ENCODE peak calls at places on chromosome 15, in six cellular contexts. Q, R, U, K, S and V are unnamed samples. For H3K4me1, the result is how much of the 10 kb centered on the place peaks cover.

GRCh38 chr15:95129589-95129988 is 898.2 kb downstream of the MCTP2 start:
- DNase-seq in Q (no peak), R (no peak), U (no peak), K (no peak), S (no peak), V (no peak)

GRCh38 chr15:29452881-29453731 is 183.5 kb upstream of the NSMCE3 start:
- DNase-seq in Q (peak), R (no peak), U (no peak), K (no peak), S (no peak), V (no peak)

GRCh38 chr15:45703670-45704328 is 69.0 kb downstream of the SQOR start:
- DNase-seq in Q (no peak), R (peak), U (no peak), K (no peak), S (no peak), V (no peak)

GRCh38 chr15:97972366-97972765 is 11.9 kb downstream of the ARRDC4 start:
- DNase-seq in Q (no peak), R (no peak), U (no peak), K (no peak), S (no peak), V (no peak)

GRCh38 chr15:42591238-42591936 is 16.0 kb downstream of the STARD9 start:
- DNase-seq in Q (no peak), R (no peak), U (no peak), K (no peak), S (no peak), V (no peak)

GRCh38 chr15:100726426-100727190 is 124.2 kb downstream of the ASB7 start:
- DNase-seq in Q (peak), R (peak), U (no peak), K (no peak), S (peak), V (no peak)

GRCh38 chr15:57297163-57297593 is 79.1 kb upstream of the CGNL1 start:
- DNase-seq in Q (no peak), R (no peak), U (no peak), K (no peak), S (no peak), V (no peak)

GRCh38 chr15:57743424-57743823 is 36.9 kb downstream of the POLR2M start:
- DNase-seq in Q (no peak), R (peak), U (no peak), K (no peak), S (no peak), V (no peak)

GRCh38 chr15:57418640-57419039 is 42.3 kb downstream of the CGNL1 start:
- DNase-seq in Q (no peak), R (peak), U (no peak), K (no peak), S (no peak), V (no peak)

GRCh38 chr15:35194296-35194695 is 109.2 kb upstream of the NANOGP8 start:
- DNase-seq in Q (no peak), R (no peak), U (no peak), K (no peak), S (no peak), V (no peak)

GRCh38 chr15:100959066-100960050 is 40.2 kb downstream of the LRRK1 start:
- DNase-seq in Q (no peak), R (no peak), U (no peak), K (no peak), S (no peak), V (no peak)

GRCh38 chr15:40767838-40768491 is 1.8 kb upstream of the C15orf62 start:
- DNase-seq in Q (no peak), R (no peak), U (no peak), K (no peak), S (no peak), V (no peak)

GRCh38 chr15:56019060-56019793 is 25.8 kb upstream of the NEDD4 start:
- DNase-seq in Q (peak), R (no peak), U (no peak), K (no peak), S (no peak), V (no peak)

GRCh38 chr15:89406756-89407650 is 72.4 kb upstream of the POLG start:
- DNase-seq in Q (no peak), R (peak), U (no peak), K (no peak), S (no peak), V (no peak)
- TF ChIP-seq CTCF in Q (peak), R (peak), U (no peak), K (no peak), S (no peak), V (no peak)

GRCh38 chr15:75067123-75067854 is 43.9 kb downstream of the PPCDC start:
- DNase-seq in Q (no peak), R (no peak), U (peak), K (no peak), S (no peak), V (no peak)

GRCh38 chr15:75063889-75064288 is 40.5 kb downstream of the PPCDC start:
- DNase-seq in Q (no peak), R (no peak), U (peak), K (no peak), S (no peak), V (no peak)

GRCh38 chr15:75065851-75066509 is 42.6 kb downstream of the PPCDC start:
- DNase-seq in Q (no peak), R (no peak), U (peak), K (no peak), S (no peak), V (no peak)

GRCh38 chr15:75063338-75063737 is 39.9 kb downstream of the PPCDC start:
- DNase-seq in Q (no peak), R (no peak), U (no peak), K (no peak), S (no peak), V (no peak)

DNA sequence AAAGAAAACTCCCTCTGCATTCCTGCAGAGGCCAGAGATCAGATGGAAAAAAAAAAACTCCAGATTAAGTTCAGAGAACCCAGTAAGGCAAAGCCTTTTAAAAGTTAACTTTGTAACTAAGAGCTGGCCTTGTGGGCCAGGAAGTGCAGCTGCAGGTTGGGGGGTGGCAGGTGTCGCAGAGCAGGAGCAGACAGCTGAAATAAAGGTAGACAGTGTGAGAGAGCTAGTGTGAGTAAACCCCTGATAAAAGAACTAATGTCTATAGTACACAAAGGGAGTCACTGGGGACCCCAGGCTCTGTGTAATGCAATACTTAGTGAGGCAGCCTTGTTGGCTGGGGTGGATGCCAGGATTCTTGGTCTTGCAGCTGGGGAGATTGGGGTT is 42.1 kb downstream of the PPCDC start:
- DNase-seq in Q (no peak), R (no peak), U (peak), K (no peak), S (no peak), V (no peak)
- H3K4me1 ChIP-seq in Q (under half), R (under half), U (under half), K (under half), S (under half), V (under half)

DNA sequence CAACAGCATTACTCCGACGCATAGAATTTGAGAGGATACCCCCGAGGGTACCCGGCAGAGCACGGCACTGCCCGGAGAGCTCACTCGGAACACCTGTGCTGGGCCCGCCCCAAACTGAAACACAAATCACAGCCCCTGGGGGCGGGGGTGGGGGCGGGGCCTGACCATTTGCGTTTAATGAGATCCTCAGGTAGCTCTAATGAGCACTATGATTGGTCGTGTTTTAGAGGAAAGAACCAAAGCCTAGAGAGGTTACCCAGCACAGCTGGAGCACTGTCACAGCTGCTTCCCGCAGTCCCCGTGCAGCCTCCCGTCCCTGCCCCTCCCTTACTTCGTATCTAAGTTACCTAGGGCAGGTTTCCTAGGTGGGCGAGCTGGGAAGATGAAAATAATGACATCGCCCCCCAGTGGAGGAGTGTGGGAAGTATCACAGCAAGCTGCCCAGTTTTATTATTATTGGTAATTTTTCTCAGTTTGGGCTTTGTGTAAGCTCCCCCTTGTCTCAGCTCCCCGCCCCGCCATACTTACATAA is 187.1 kb downstream of the PDE8A start:
- DNase-seq in Q (no peak), R (peak), U (peak), K (no peak), S (no peak), V (peak)
- H3K4me3 ChIP-seq in Q (peak), R (peak), U (no peak), K (peak), S (no peak), V (peak)

DNA sequence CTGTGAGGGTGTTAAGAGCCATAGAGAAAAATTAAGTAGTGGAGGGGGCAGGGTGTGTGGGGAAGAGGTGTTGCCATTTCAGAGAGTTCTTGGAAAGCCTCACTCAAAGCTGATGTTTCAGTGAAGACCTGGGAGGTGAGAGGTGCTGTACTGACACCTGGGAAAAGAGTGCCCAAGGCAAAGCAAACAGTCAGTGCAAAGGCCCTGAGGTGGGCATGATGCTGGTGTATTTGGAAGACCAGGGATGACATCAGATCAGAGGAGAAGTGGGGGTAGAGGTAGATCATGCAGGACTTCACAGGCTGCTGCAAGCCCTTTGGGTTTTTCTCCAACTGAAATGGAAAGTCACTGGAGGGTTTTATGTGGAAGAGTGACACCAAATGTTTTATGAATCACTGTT is 42.8 kb upstream of the SMAD3 start:
- DNase-seq in Q (no peak), R (no peak), U (no peak), K (no peak), S (no peak), V (no peak)
- TF ChIP-seq CTCF in Q (no peak), R (no peak), U (no peak), K (no peak), S (no peak), V (no peak)